ENCODE peak calls at places on chromosome 21, in four cellular contexts. R is T-cell, U is A549, K is NCI-H748 treated with DMSO at 0.1 percent for 48 hours. D is an unnamed sample.
A peak's percentile ranks its signal among the peaks of the same experiment; 100 is the strongest.

GRCh38 chr21:44702973-44703730 is 6.2 kb downstream of the KRTAP10-12 start:
- DNase-seq in R (no peak), K (no peak), U (no peak), D (no peak)

GRCh38 chr21:17270234-17270633 is 242.6 kb upstream of the CXADR start:
- DNase-seq in R (no peak), K (peak; percentile 18), U (peak; percentile 18), D (peak; percentile 15)

GRCh38 chr21:35525443-35525842 is 476.3 kb upstream of the RUNX1 start:
- DNase-seq in R (no peak), U (no peak), K (no peak), D (no peak)

GRCh38 chr21:31173881-31174555 is 135.7 kb upstream of the KRTAP19-8 start:
- DNase-seq in U (no peak), R (peak; percentile 55), K (no peak), D (no peak)

GRCh38 chr21:33069994-33070811 is at the start of gene OLIG1:
- DNase-seq in U (peak; percentile 55), R (no peak), K (peak; percentile 44), D (no peak)

GRCh38 chr21:21714396-21714795 is 716.2 kb downstream of the NCAM2 start:
- DNase-seq in U (no peak), K (no peak), R (no peak), D (peak; percentile 30)

GRCh38 chr21:44829507-44830092 is 11.7 kb upstream of the SUMO3 start:
- DNase-seq in U (no peak), K (no peak), R (no peak), D (no peak)

GRCh38 chr21:39483917-39484316 is 32.1 kb downstream of the SH3BGR start:
- DNase-seq in K (no peak), R (no peak), U (peak; percentile 0), D (no peak)

GRCh38 chr21:38965910-38966504 is 160.3 kb downstream of the ETS2 start:
- DNase-seq in K (peak; percentile 97), R (no peak), U (peak; percentile 60), D (no peak)

GRCh38 chr21:38910390-38911008 is 104.8 kb downstream of the ETS2 start:
- DNase-seq in U (peak; percentile 49), K (no peak), R (no peak), D (no peak)

GRCh38 chr21:45554477-45555175 is 12.4 kb upstream of the SLC19A1 start:
- DNase-seq in K (peak; percentile 25), U (peak; percentile 68), R (peak; percentile 93), D (peak; percentile 22)

GRCh38 chr21:24514081-24514733 is 1093.1 kb downstream of the MRPL39 start:
- DNase-seq in U (peak; percentile 0), K (peak; percentile 50), R (no peak), D (no peak)

GRCh38 chr21:41316641-41317392 is at the start of gene FAM3B:
- DNase-seq in U (no peak), K (peak; percentile 28), R (no peak), D (no peak)

GRCh38 chr21:16678479-16678878 is 834.4 kb upstream of the CXADR start:
- DNase-seq in U (no peak), R (no peak), K (no peak), D (no peak)

GRCh38 chr21:44874497-44875331 is 1.2 kb upstream of the PTTG1IP start:
- DNase-seq in K (no peak), U (no peak), R (peak; percentile 40), D (no peak)

GRCh38 chr21:39014751-39015150 is 168.5 kb downstream of the PSMG1 start:
- DNase-seq in K (no peak), R (no peak), U (peak; percentile 17), D (peak; percentile 90)

GRCh38 chr21:20730421-20730820 is 267.8 kb upstream of the NCAM2 start:
- DNase-seq in K (no peak), U (no peak), R (no peak), D (no peak)

GRCh38 chr21:28142692-28143091 is 850.0 kb downstream of the LTN1 start:
- DNase-seq in K (no peak), R (no peak), U (no peak), D (peak; percentile 49)

GRCh38 chr21:43332872-43333300 is 94.0 kb downstream of the SIK1 start:
- DNase-seq in R (no peak), K (no peak), U (peak; percentile 84), D (no peak)

GRCh38 chr21:44416193-44416592 is 39.1 kb upstream of the LRRC3 start:
- DNase-seq in U (no peak), K (no peak), R (no peak), D (no peak)

GRCh38 chr21:46624050-46624449 is 11.4 kb upstream of the PRMT2 start:
- DNase-seq in K (no peak), U (no peak), R (no peak), D (no peak)

GRCh38 chr21:16770279-16770678 is 742.6 kb upstream of the CXADR start:
- DNase-seq in U (no peak), K (no peak), R (no peak), D (no peak)

GRCh38 chr21:37266515-37267221 is 466 bp downstream of the VPS26C start:
- DNase-seq in R (peak; percentile 66), K (peak; percentile 61), U (peak; percentile 23), D (no peak)

GRCh38 chr21:46517361-46517760 is 58.7 kb downstream of the DIP2A start:
- DNase-seq in K (no peak), U (no peak), R (no peak), D (no peak)

GRCh38 chr21:45078371-45078770 is 4.0 kb downstream of the ADARB1 start:
- DNase-seq in K (no peak), R (no peak), U (no peak), D (no peak)

GRCh38 chr21:15031790-15032357 is 32.9 kb downstream of the NRIP1 start:
- DNase-seq in U (no peak), R (no peak), K (no peak), D (no peak)

GRCh38 chr21:35256468-35256988 is 207.4 kb upstream of the RUNX1 start:
- DNase-seq in R (no peak), K (peak; percentile 65), U (peak; percentile 86), D (peak; percentile 82)

GRCh38 chr21:44875341-44875740 is 1.9 kb upstream of the PTTG1IP start:
- DNase-seq in R (no peak), K (no peak), U (peak; percentile 40), D (no peak)

D was measured in HFF-Myc.